ENCODE peak calls at places on chromosomes 11 and 22, in five cellular contexts. P is Karpas-422; C is amygdala; R is ecto neural progenitor cell; J is activated naive CD4-positive, alpha-beta T cell treated with anti-CD3 and anti-CD28 coated beads, Interleukin-2, amount 10 ng/mL, durations not matched to agents 7 days and 5 days. X is an unnamed sample.

GRCh38 chr11:113468666-113469345 is 6.4 kb downstream of the DRD2 start:
- DNase-seq in P (no peak), C (no peak), R (no peak), J (no peak), X (no peak)

GRCh38 chr11:125262825-125263218 is 98.3 kb downstream of the PKNOX2 start:
- DNase-seq in P (no peak), C (no peak), R (no peak), J (no peak), X (no peak)

GRCh38 chr11:118438314-118438931 is 2.1 kb downstream of the KMT2A start:
- DNase-seq in P (peak; percentile 44), C (peak; percentile 27), R (peak; percentile 53), J (peak; percentile 76), X (no peak)

GRCh38 chr22:49206281-49206680 is 621.4 kb downstream of the BRD1 start:
- DNase-seq in P (no peak), C (no peak), R (peak; percentile 14), J (no peak), X (no peak)

GRCh38 chr22:36277482-36278291 is 24.8 kb downstream of the APOL1 start:
- DNase-seq in P (peak; percentile 87), C (no peak), R (peak; percentile 80), J (peak; percentile 78), X (no peak)

GRCh38 chr22:29454186-29454745 is 15.9 kb downstream of the RFPL1 start:
- DNase-seq in P (no peak), C (peak; percentile 29), R (no peak), J (no peak), X (no peak)

GRCh38 chr22:27112273-27112672 is 454.9 kb downstream of the MIAT start:
- DNase-seq in P (no peak), C (no peak), R (no peak), J (no peak), X (no peak)

GRCh38 chr11:96137357-96137756 is 205.6 kb downstream of the MAML2 start:
- DNase-seq in P (no peak), C (no peak), R (no peak), J (no peak), X (no peak)

GRCh38 chr11:10918698-10919097 is 60.8 kb upstream of the ZBED5 start:
- DNase-seq in P (no peak), C (no peak), R (no peak), J (no peak), X (no peak)

X was measured in RWPE2.